ENCODE peak calls at places on chromosomes 11 and 22, in four cellular contexts. R, Q, B and J are unnamed samples.

GRCh38 chr22:27107824-27108223 is 450.4 kb downstream of the MIAT start:
- DNase-seq in B (peak), R (peak), Q (no peak), J (peak)

GRCh38 chr11:130781906-130782305 is 134.4 kb downstream of the SNX19 start:
- DNase-seq in Q (no peak), B (no peak), R (peak), J (no peak)

GRCh38 chr11:18705651-18706281 is 7.2 kb downstream of the TMEM86A start:
- DNase-seq in B (peak), R (no peak), Q (no peak), J (peak)

GRCh38 chr11:112564228-112564955 is 303.7 kb upstream of the PLET1 start:
- DNase-seq in B (peak), R (peak), Q (no peak), J (peak)

GRCh38 chr11:613369-613968 is 2.3 kb downstream of the IRF7 start:
- DNase-seq in B (peak), Q (peak), R (no peak), J (peak)

GRCh38 chr11:130738618-130739017 is 177.7 kb downstream of the SNX19 start:
- DNase-seq in B (no peak), Q (no peak), R (no peak), J (no peak)

GRCh38 chr11:3341298-3341697 is 37.6 kb downstream of the ZNF195 start:
- DNase-seq in R (peak), Q (peak), B (peak), J (peak)

GRCh38 chr11:62611705-62612365 is 740 bp downstream of the EML3 start:
- DNase-seq in R (peak), Q (no peak), B (peak), J (peak)

GRCh38 chr22:36160499-36160942 is at the start of gene APOL3:
- DNase-seq in B (peak), R (peak), Q (no peak), J (peak)

GRCh38 chr11:107576497-107577086 is 11.1 kb upstream of the ALKBH8 start:
- DNase-seq in R (peak), Q (no peak), B (peak), J (peak)

GRCh38 chr11:8097062-8097814 is 16.2 kb downstream of the TUB start:
- DNase-seq in R (no peak), Q (no peak), B (no peak), J (no peak)

GRCh38 chr11:63017306-63017974 is 1.8 kb upstream of the SLC22A8 start:
- DNase-seq in R (peak), Q (no peak), B (no peak), J (no peak)

GRCh38 chr11:90310210-90310609 is 87.4 kb upstream of the CHORDC1 start:
- DNase-seq in Q (no peak), B (no peak), R (no peak), J (peak)

GRCh38 chr11:36258730-36259360 is 30.4 kb downstream of the COMMD9 start:
- DNase-seq in B (peak), R (peak), Q (no peak), J (peak)

GRCh38 chr22:26588749-26589366 is 1.1 kb downstream of the TPST2 start:
- DNase-seq in B (no peak), R (no peak), Q (no peak), J (no peak)

GRCh38 chr11:61682093-61682732 is 2.0 kb downstream of the DAGLA start:
- DNase-seq in B (peak), R (no peak), Q (no peak), J (peak)

GRCh38 chr11:131802416-131802815 is 432.0 kb downstream of the NTM start:
- DNase-seq in R (no peak), B (no peak), Q (no peak), J (no peak)

GRCh38 chr22:43798492-43798891 is 13.6 kb downstream of the EFCAB6 start:
- DNase-seq in Q (no peak), B (no peak), R (no peak), J (peak)

GRCh38 chr22:26606611-26607010 is 11.2 kb downstream of the CRYBB1 start:
- DNase-seq in B (no peak), Q (no peak), R (peak), J (no peak)

GRCh38 chr11:87870081-87870480 is 305.2 kb downstream of the RAB38 start:
- DNase-seq in B (no peak), Q (no peak), R (no peak), J (no peak)

GRCh38 chr22:17121235-17122195 is at the start of gene TMEM121B:
- DNase-seq in B (peak), Q (no peak), R (peak), J (peak)

GRCh38 chr22:50572965-50573364 is 5.3 kb downstream of the CPT1B start:
- DNase-seq in Q (no peak), B (no peak), R (no peak), J (no peak)

GRCh38 chr11:12239396-12240298 is 129.3 kb downstream of the MICAL2 start:
- DNase-seq in B (no peak), Q (no peak), R (no peak), J (peak)

GRCh38 chr11:64611961-64612646 is 21.1 kb downstream of the SLC22A12 start:
- DNase-seq in R (no peak), B (no peak), Q (no peak), J (no peak)

GRCh38 chr11:27916541-27917100 is 191.3 kb downstream of the KIF18A start:
- DNase-seq in Q (no peak), R (no peak), B (no peak), J (no peak)

GRCh38 chr22:19361501-19362103 is 69.9 kb downstream of the HIRA start:
- DNase-seq in Q (no peak), R (no peak), B (no peak), J (peak)

GRCh38 chr11:68010058-68011041 is at the start of gene ALDH3B1:
- DNase-seq in B (peak), Q (no peak), R (peak), J (peak)

GRCh38 chr22:37632174-37633081 is 7.0 kb upstream of the SH3BP1 start:
- DNase-seq in B (no peak), R (no peak), Q (no peak), J (no peak)

GRCh38 chr11:94740083-94740974 is 27.8 kb upstream of the AMOTL1 start:
- DNase-seq in B (peak), Q (no peak), R (peak), J (peak)

GRCh38 chr22:19109198-19110063 is 12.8 kb downstream of the DGCR2 start:
- DNase-seq in B (no peak), R (no peak), Q (peak), J (peak)

GRCh38 chr11:126212089-126212660 is 593 bp downstream of the FAM118B start:
- DNase-seq in R (peak), B (no peak), Q (no peak), J (peak)

GRCh38 chr22:19232620-19233019 is 54.1 kb upstream of the SLC25A1 start:
- DNase-seq in Q (no peak), B (no peak), R (no peak), J (peak)

GRCh38 chr11:132840660-132841059 is 691.6 kb downstream of the OPCML start:
- DNase-seq in R (no peak), B (no peak), Q (no peak), J (no peak)

GRCh38 chr11:46845440-46845739 is 690 bp downstream of the CKAP5 start:
- DNase-seq in R (no peak), B (no peak), Q (no peak), J (no peak)

GRCh38 chr11:102367364-102367763 is 20.4 kb downstream of the BIRC2 start:
- DNase-seq in R (no peak), B (no peak), Q (no peak), J (peak)